ENCODE peak calls at places on chromosomes 6 and 20, in six cellular contexts. One of them, this sample, is unnamed.

GRCh38 chr6:166707045-166707444 is 80.0 kb upstream of the RPS6KA2 start:
- DNase-seq in HepG2: peak
- DNase-seq in H1: peak
- DNase-seq in K562: peak
- DNase-seq in HCT116: no peak
- DNase-seq in SK-N-SH: peak
- DNase-seq in this sample: no peak

GRCh38 chr6:75941509-75941908 is 131.0 kb downstream of the IMPG1 start:
- DNase-seq in SK-N-SH: no peak
- DNase-seq in K562: no peak
- DNase-seq in H1: no peak
- DNase-seq in HepG2: no peak
- DNase-seq in HCT116: no peak
- DNase-seq in this sample: no peak

GRCh38 chr6:144286503-144287393 is 1.6 kb downstream of the UTRN start:
- DNase-seq in HCT116: no peak
- DNase-seq in HepG2: peak
- DNase-seq in K562: peak
- DNase-seq in SK-N-SH: peak
- DNase-seq in H1: peak
- DNase-seq in this sample: no peak

GRCh38 chr6:36920546-36920945 is 34.0 kb upstream of the PI16 start:
- DNase-seq in SK-N-SH: no peak
- DNase-seq in HCT116: no peak
- DNase-seq in HepG2: no peak
- DNase-seq in H1: no peak
- DNase-seq in K562: no peak
- DNase-seq in this sample: no peak

GRCh38 chr20:24786096-24786495 is 163.0 kb upstream of the CST7 start:
- DNase-seq in HepG2: no peak
- DNase-seq in HCT116: no peak
- DNase-seq in K562: no peak
- DNase-seq in SK-N-SH: no peak
- DNase-seq in H1: no peak
- DNase-seq in this sample: no peak

GRCh38 chr6:5085638-5086293 is 625 bp downstream of the PPP1R3G start:
- DNase-seq in K562: no peak
- DNase-seq in H1: peak
- DNase-seq in HCT116: no peak
- DNase-seq in SK-N-SH: peak
- DNase-seq in HepG2: no peak
- DNase-seq in this sample: no peak

GRCh38 chr6:137879885-137880430 is 12.9 kb downstream of the TNFAIP3 start:
- DNase-seq in H1: no peak
- DNase-seq in HepG2: no peak
- DNase-seq in SK-N-SH: no peak
- DNase-seq in K562: no peak
- DNase-seq in HCT116: no peak
- DNase-seq in this sample: no peak

GRCh38 chr20:61719691-61720347 is 345.9 kb downstream of the TAF4 start:
- DNase-seq in HCT116: no peak
- DNase-seq in K562: no peak
- DNase-seq in HepG2: no peak
- DNase-seq in SK-N-SH: no peak
- DNase-seq in H1: no peak
- DNase-seq in this sample: no peak

GRCh38 chr6:127160484-127160883 is 42.0 kb downstream of the RSPO3 start:
- DNase-seq in K562: no peak
- DNase-seq in H1: no peak
- DNase-seq in HCT116: no peak
- DNase-seq in HepG2: no peak
- DNase-seq in SK-N-SH: no peak
- DNase-seq in this sample: no peak

GRCh38 chr6:105099371-105099770 is 80.4 kb downstream of the POPDC3 start:
- DNase-seq in HCT116: no peak
- DNase-seq in HepG2: no peak
- DNase-seq in SK-N-SH: no peak
- DNase-seq in K562: no peak
- DNase-seq in H1: no peak
- DNase-seq in this sample: no peak

GRCh38 chr20:17633850-17634500 is 48.1 kb downstream of the RRBP1 start:
- DNase-seq in HCT116: no peak
- DNase-seq in HepG2: no peak
- DNase-seq in SK-N-SH: no peak
- DNase-seq in H1: no peak
- DNase-seq in K562: no peak
- DNase-seq in this sample: no peak

GRCh38 chr6:121597654-121598053 is 162.2 kb downstream of the GJA1 start:
- DNase-seq in HepG2: no peak
- DNase-seq in K562: no peak
- DNase-seq in SK-N-SH: no peak
- DNase-seq in H1: no peak
- DNase-seq in HCT116: no peak
- DNase-seq in this sample: no peak

GRCh38 chr6:20412674-20413073 is 11.0 kb downstream of the E2F3 start:
- DNase-seq in SK-N-SH: no peak
- DNase-seq in K562: no peak
- DNase-seq in HCT116: no peak
- DNase-seq in H1: no peak
- DNase-seq in HepG2: no peak
- DNase-seq in this sample: no peak

GRCh38 chr6:25366785-25367657 is 87.8 kb downstream of the CARMIL1 start:
- DNase-seq in HepG2: no peak
- DNase-seq in H1: no peak
- DNase-seq in HCT116: no peak
- DNase-seq in SK-N-SH: no peak
- DNase-seq in K562: no peak
- DNase-seq in this sample: peak

GRCh38 chr6:139823808-139824126 is 449.3 kb upstream of the CITED2 start:
- DNase-seq in K562: no peak
- DNase-seq in HepG2: no peak
- DNase-seq in SK-N-SH: no peak
- DNase-seq in H1: no peak
- DNase-seq in HCT116: no peak
- DNase-seq in this sample: no peak

GRCh38 chr6:87731818-87732661 is 30.0 kb upstream of the AKIRIN2 start:
- DNase-seq in H1: no peak
- DNase-seq in HCT116: peak
- DNase-seq in SK-N-SH: no peak
- DNase-seq in K562: peak
- DNase-seq in HepG2: peak
- DNase-seq in this sample: peak

GRCh38 chr20:44273231-44274215 is 26.4 kb downstream of the GDAP1L1 start:
- DNase-seq in H1: no peak
- DNase-seq in HepG2: no peak
- DNase-seq in K562: peak
- DNase-seq in SK-N-SH: no peak
- DNase-seq in HCT116: no peak
- DNase-seq in this sample: no peak

GRCh38 chr20:44644384-44645131 is 6.9 kb downstream of the ADA start:
- DNase-seq in K562: no peak
- DNase-seq in HCT116: no peak
- DNase-seq in SK-N-SH: no peak
- DNase-seq in HepG2: no peak
- DNase-seq in H1: no peak
- DNase-seq in this sample: peak

GRCh38 chr6:35425284-35425683 is 26.9 kb upstream of the FANCE start:
- DNase-seq in H1: no peak
- DNase-seq in K562: no peak
- DNase-seq in SK-N-SH: no peak
- DNase-seq in HCT116: no peak
- DNase-seq in HepG2: no peak
- DNase-seq in this sample: no peak

GRCh38 chr20:61755971-61756421 is 309.7 kb downstream of the TAF4 start:
- DNase-seq in HepG2: no peak
- DNase-seq in HCT116: no peak
- DNase-seq in K562: no peak
- DNase-seq in SK-N-SH: no peak
- DNase-seq in H1: no peak
- DNase-seq in this sample: no peak

GRCh38 chr6:141153563-141153962 is 979.2 kb upstream of the GJE1 start:
- DNase-seq in HepG2: no peak
- DNase-seq in HCT116: no peak
- DNase-seq in H1: no peak
- DNase-seq in K562: no peak
- DNase-seq in SK-N-SH: no peak
- DNase-seq in this sample: peak

GRCh38 chr6:28864321-28864923 is 59.4 kb downstream of the TRIM27 start:
- DNase-seq in HepG2: no peak
- DNase-seq in K562: peak
- DNase-seq in H1: no peak
- DNase-seq in SK-N-SH: no peak
- DNase-seq in HCT116: no peak
- DNase-seq in this sample: no peak

GRCh38 chr6:28858963-28859362 is 64.8 kb downstream of the TRIM27 start:
- DNase-seq in HepG2: no peak
- DNase-seq in H1: no peak
- DNase-seq in K562: no peak
- DNase-seq in SK-N-SH: no peak
- DNase-seq in HCT116: no peak
- DNase-seq in this sample: no peak

GRCh38 chr6:28862077-28862476 is 61.7 kb downstream of the TRIM27 start:
- DNase-seq in HepG2: no peak
- DNase-seq in H1: no peak
- DNase-seq in HCT116: no peak
- DNase-seq in K562: peak
- DNase-seq in SK-N-SH: no peak
- DNase-seq in this sample: no peak

GRCh38 chr6:28863607-28864320 is 60.0 kb downstream of the TRIM27 start:
- DNase-seq in HCT116: peak
- DNase-seq in SK-N-SH: peak
- DNase-seq in H1: peak
- DNase-seq in HepG2: peak
- DNase-seq in K562: peak
- DNase-seq in this sample: peak

GRCh38 chr6:28861339-28861738 is 62.4 kb downstream of the TRIM27 start:
- DNase-seq in SK-N-SH: no peak
- DNase-seq in K562: no peak
- DNase-seq in H1: no peak
- DNase-seq in HepG2: no peak
- DNase-seq in HCT116: no peak
- DNase-seq in this sample: no peak
- TF ChIP-seq JUND in SK-N-SH: no peak
- TF ChIP-seq JUND in K562: no peak
- TF ChIP-seq JUND in H1: no peak
- TF ChIP-seq JUND in HepG2: no peak
- TF ChIP-seq JUND in HCT116: no peak
- TF ChIP-seq JUND in this sample: no peak

GRCh38 chr6:73180718-73181619 is 44.3 kb downstream of the KHDC1L start:
- DNase-seq in K562: peak
- DNase-seq in HepG2: peak
- DNase-seq in H1: no peak
- DNase-seq in HCT116: peak
- DNase-seq in SK-N-SH: peak
- DNase-seq in this sample: peak
- H3K4me3 ChIP-seq in K562: no peak
- H3K4me3 ChIP-seq in HepG2: no peak
- H3K4me3 ChIP-seq in H1: no peak
- H3K4me3 ChIP-seq in HCT116: no peak
- H3K4me3 ChIP-seq in SK-N-SH: peak
- H3K4me3 ChIP-seq in this sample: peak

GRCh38 chr20:58623579-58624473 is 27.3 kb upstream of the STX16 start:
- DNase-seq in HepG2: peak
- DNase-seq in HCT116: peak
- DNase-seq in K562: peak
- DNase-seq in SK-N-SH: peak
- DNase-seq in H1: no peak
- DNase-seq in this sample: no peak
- TF ChIP-seq JUND in HepG2: peak
- TF ChIP-seq JUND in HCT116: peak
- TF ChIP-seq JUND in K562: peak
- TF ChIP-seq JUND in SK-N-SH: peak
- TF ChIP-seq JUND in H1: no peak
- TF ChIP-seq JUND in this sample: no peak

DNA sequence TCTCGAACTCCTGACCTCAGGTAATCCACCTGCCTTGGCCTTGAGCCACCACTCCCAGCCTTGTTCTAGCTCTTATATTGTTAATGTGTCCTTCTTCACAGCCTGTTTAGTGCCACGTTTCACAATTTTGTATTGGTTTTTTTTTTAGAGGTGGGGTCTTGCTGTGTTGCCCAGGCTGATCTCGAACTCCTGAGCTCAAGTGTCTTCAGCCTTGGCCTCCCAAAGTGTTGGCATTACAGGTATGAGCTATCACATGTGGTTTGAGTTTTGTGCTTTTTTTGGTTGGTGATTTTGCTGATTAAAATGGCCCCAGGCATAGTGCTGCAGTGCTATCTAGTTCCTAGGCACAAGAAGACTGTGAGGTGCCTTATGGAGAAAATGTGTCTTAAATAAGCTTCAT is 5.9 kb upstream of the CSTL1 start:
- DNase-seq in H1: no peak
- DNase-seq in HCT116: no peak
- DNase-seq in K562: no peak
- DNase-seq in HepG2: no peak
- DNase-seq in SK-N-SH: no peak
- DNase-seq in this sample: no peak
- H3K4me3 ChIP-seq in H1: no peak
- H3K4me3 ChIP-seq in HCT116: no peak
- H3K4me3 ChIP-seq in K562: no peak
- H3K4me3 ChIP-seq in HepG2: no peak
- H3K4me3 ChIP-seq in SK-N-SH: no peak
- H3K4me3 ChIP-seq in this sample: no peak

This sample was measured in GM12878.